ENCODE peak calls at places on chromosome 4, in nine cellular contexts. One of them, this sample, is unnamed.

GRCh38 chr4:94452476-94453300 is 946 bp downstream of the PDLIM5 start:
- DNase-seq in NCI-H146: no peak
- DNase-seq in osteocyte: peak
- DNase-seq in aorta: peak
- DNase-seq in colonic mucosa: peak
- DNase-seq in glutamatergic neuron: peak
- DNase-seq in EH: peak
- DNase-seq in amniotic stem cell: peak
- DNase-seq in LHCN-M2: peak
- DNase-seq in this sample: peak

GRCh38 chr4:88846232-88846790 is 148.7 kb upstream of the NAP1L5 start:
- DNase-seq in amniotic stem cell: no peak
- DNase-seq in EH: peak
- DNase-seq in aorta: no peak
- DNase-seq in osteocyte: no peak
- DNase-seq in colonic mucosa: no peak
- DNase-seq in LHCN-M2: no peak
- DNase-seq in glutamatergic neuron: no peak
- DNase-seq in NCI-H146: no peak
- DNase-seq in this sample: no peak

GRCh38 chr4:3880595-3881120 is 114.5 kb downstream of the ADRA2C start:
- DNase-seq in EH: peak
- DNase-seq in NCI-H146: peak
- DNase-seq in amniotic stem cell: no peak
- DNase-seq in glutamatergic neuron: peak
- DNase-seq in osteocyte: peak
- DNase-seq in LHCN-M2: peak
- DNase-seq in aorta: peak
- DNase-seq in colonic mucosa: peak
- DNase-seq in this sample: peak

GRCh38 chr4:146407669-146408084 is 114.1 kb downstream of the SLC10A7 start:
- DNase-seq in colonic mucosa: no peak
- DNase-seq in aorta: no peak
- DNase-seq in amniotic stem cell: no peak
- DNase-seq in glutamatergic neuron: no peak
- DNase-seq in NCI-H146: no peak
- DNase-seq in LHCN-M2: peak
- DNase-seq in EH: peak
- DNase-seq in osteocyte: no peak
- DNase-seq in this sample: no peak

GRCh38 chr4:113878718-113879117 is 100.7 kb downstream of the ARSJ start:
- DNase-seq in EH: peak
- DNase-seq in NCI-H146: peak
- DNase-seq in aorta: no peak
- DNase-seq in amniotic stem cell: no peak
- DNase-seq in glutamatergic neuron: peak
- DNase-seq in colonic mucosa: no peak
- DNase-seq in osteocyte: no peak
- DNase-seq in LHCN-M2: peak
- DNase-seq in this sample: no peak

GRCh38 chr4:87108142-87108546 is 112.3 kb downstream of the KLHL8 start:
- DNase-seq in osteocyte: no peak
- DNase-seq in glutamatergic neuron: no peak
- DNase-seq in EH: peak
- DNase-seq in LHCN-M2: peak
- DNase-seq in amniotic stem cell: peak
- DNase-seq in aorta: no peak
- DNase-seq in colonic mucosa: no peak
- DNase-seq in NCI-H146: no peak
- DNase-seq in this sample: no peak

GRCh38 chr4:74623041-74623440 is 171.3 kb downstream of the BTC start:
- DNase-seq in aorta: no peak
- DNase-seq in NCI-H146: peak
- DNase-seq in amniotic stem cell: no peak
- DNase-seq in osteocyte: no peak
- DNase-seq in EH: peak
- DNase-seq in glutamatergic neuron: no peak
- DNase-seq in colonic mucosa: peak
- DNase-seq in LHCN-M2: peak
- DNase-seq in this sample: peak

GRCh38 chr4:82776925-82777542 is 21.6 kb downstream of the SCD5 start:
- DNase-seq in LHCN-M2: no peak
- DNase-seq in EH: peak
- DNase-seq in aorta: no peak
- DNase-seq in amniotic stem cell: no peak
- DNase-seq in colonic mucosa: no peak
- DNase-seq in glutamatergic neuron: no peak
- DNase-seq in NCI-H146: no peak
- DNase-seq in osteocyte: no peak
- DNase-seq in this sample: no peak

GRCh38 chr4:150090836-150091235 is 12.6 kb downstream of the DCLK2 start:
- DNase-seq in NCI-H146: no peak
- DNase-seq in LHCN-M2: no peak
- DNase-seq in aorta: no peak
- DNase-seq in amniotic stem cell: no peak
- DNase-seq in colonic mucosa: no peak
- DNase-seq in glutamatergic neuron: no peak
- DNase-seq in EH: no peak
- DNase-seq in osteocyte: no peak
- DNase-seq in this sample: no peak

GRCh38 chr4:141502755-141503154 is 133.6 kb upstream of the IL15 start:
- DNase-seq in amniotic stem cell: no peak
- DNase-seq in EH: no peak
- DNase-seq in colonic mucosa: no peak
- DNase-seq in osteocyte: no peak
- DNase-seq in LHCN-M2: no peak
- DNase-seq in aorta: no peak
- DNase-seq in glutamatergic neuron: no peak
- DNase-seq in NCI-H146: no peak
- DNase-seq in this sample: no peak

GRCh38 chr4:129146639-129147038 is 50.7 kb downstream of the C4orf33 start:
- DNase-seq in LHCN-M2: no peak
- DNase-seq in osteocyte: no peak
- DNase-seq in aorta: no peak
- DNase-seq in amniotic stem cell: no peak
- DNase-seq in glutamatergic neuron: no peak
- DNase-seq in colonic mucosa: no peak
- DNase-seq in NCI-H146: no peak
- DNase-seq in EH: no peak
- DNase-seq in this sample: no peak

GRCh38 chr4:16029329-16029728 is 54.5 kb downstream of the PROM1 start:
- DNase-seq in glutamatergic neuron: no peak
- DNase-seq in LHCN-M2: peak
- DNase-seq in colonic mucosa: no peak
- DNase-seq in NCI-H146: peak
- DNase-seq in amniotic stem cell: peak
- DNase-seq in aorta: no peak
- DNase-seq in EH: peak
- DNase-seq in osteocyte: no peak
- DNase-seq in this sample: no peak

GRCh38 chr4:90318208-90318607 is 191.0 kb downstream of the CCSER1 start:
- DNase-seq in EH: peak
- DNase-seq in NCI-H146: no peak
- DNase-seq in colonic mucosa: no peak
- DNase-seq in amniotic stem cell: peak
- DNase-seq in osteocyte: no peak
- DNase-seq in glutamatergic neuron: no peak
- DNase-seq in LHCN-M2: peak
- DNase-seq in aorta: no peak
- DNase-seq in this sample: no peak

GRCh38 chr4:20255823-20256222 is 4.1 kb downstream of the SLIT2 start:
- DNase-seq in aorta: no peak
- DNase-seq in colonic mucosa: no peak
- DNase-seq in osteocyte: no peak
- DNase-seq in EH: peak
- DNase-seq in amniotic stem cell: no peak
- DNase-seq in LHCN-M2: no peak
- DNase-seq in glutamatergic neuron: no peak
- DNase-seq in NCI-H146: no peak
- DNase-seq in this sample: no peak

GRCh38 chr4:8277356-8278008 is 7.9 kb downstream of the HTRA3 start:
- DNase-seq in EH: no peak
- DNase-seq in osteocyte: no peak
- DNase-seq in NCI-H146: no peak
- DNase-seq in glutamatergic neuron: peak
- DNase-seq in LHCN-M2: no peak
- DNase-seq in aorta: peak
- DNase-seq in colonic mucosa: no peak
- DNase-seq in amniotic stem cell: no peak
- DNase-seq in this sample: no peak

GRCh38 chr4:7422098-7422897 is 12.4 kb downstream of the PSAPL1 start:
- DNase-seq in aorta: peak
- DNase-seq in amniotic stem cell: no peak
- DNase-seq in glutamatergic neuron: no peak
- DNase-seq in LHCN-M2: no peak
- DNase-seq in osteocyte: peak
- DNase-seq in colonic mucosa: no peak
- DNase-seq in EH: no peak
- DNase-seq in NCI-H146: no peak
- DNase-seq in this sample: peak

GRCh38 chr4:86927843-86928395 is 6.9 kb upstream of the AFF1 start:
- DNase-seq in amniotic stem cell: peak
- DNase-seq in colonic mucosa: no peak
- DNase-seq in glutamatergic neuron: no peak
- DNase-seq in EH: peak
- DNase-seq in NCI-H146: no peak
- DNase-seq in LHCN-M2: peak
- DNase-seq in aorta: no peak
- DNase-seq in osteocyte: no peak
- DNase-seq in this sample: peak

GRCh38 chr4:82842593-82842992 is 44.0 kb upstream of the SCD5 start:
- DNase-seq in EH: peak
- DNase-seq in LHCN-M2: peak
- DNase-seq in aorta: no peak
- DNase-seq in osteocyte: no peak
- DNase-seq in glutamatergic neuron: no peak
- DNase-seq in amniotic stem cell: no peak
- DNase-seq in colonic mucosa: no peak
- DNase-seq in NCI-H146: no peak
- DNase-seq in this sample: no peak

GRCh38 chr4:90174622-90175023 is 47.4 kb downstream of the CCSER1 start:
- DNase-seq in osteocyte: no peak
- DNase-seq in colonic mucosa: no peak
- DNase-seq in amniotic stem cell: no peak
- DNase-seq in LHCN-M2: no peak
- DNase-seq in aorta: no peak
- DNase-seq in EH: no peak
- DNase-seq in NCI-H146: no peak
- DNase-seq in glutamatergic neuron: no peak
- DNase-seq in this sample: peak

GRCh38 chr4:26568446-26568994 is 15.4 kb upstream of the TBC1D19 start:
- DNase-seq in glutamatergic neuron: no peak
- DNase-seq in amniotic stem cell: peak
- DNase-seq in colonic mucosa: no peak
- DNase-seq in aorta: no peak
- DNase-seq in LHCN-M2: peak
- DNase-seq in EH: peak
- DNase-seq in NCI-H146: no peak
- DNase-seq in osteocyte: no peak
- DNase-seq in this sample: no peak

GRCh38 chr4:187608001-187608421 is 387.6 kb upstream of the ZFP42 start:
- DNase-seq in NCI-H146: no peak
- DNase-seq in aorta: no peak
- DNase-seq in osteocyte: no peak
- DNase-seq in EH: peak
- DNase-seq in colonic mucosa: no peak
- DNase-seq in amniotic stem cell: no peak
- DNase-seq in LHCN-M2: peak
- DNase-seq in glutamatergic neuron: no peak
- DNase-seq in this sample: no peak

GRCh38 chr4:7698586-7698985 is 241.1 kb downstream of the AFAP1 start:
- DNase-seq in osteocyte: no peak
- DNase-seq in EH: no peak
- DNase-seq in glutamatergic neuron: no peak
- DNase-seq in LHCN-M2: no peak
- DNase-seq in aorta: no peak
- DNase-seq in amniotic stem cell: no peak
- DNase-seq in NCI-H146: no peak
- DNase-seq in colonic mucosa: no peak
- DNase-seq in this sample: no peak

This sample was measured in body of pancreas.